ENCODE peak calls at places on chromosomes 12 and 14, in four cellular contexts. Q, V, H and L are unnamed samples.
A peak's percentile ranks its signal among the peaks of the same experiment; 100 is the strongest.

GRCh38 chr14:76077340-76077739 is 74.4 kb upstream of the GPATCH2L start:
- DNase-seq in Q (no peak), V (no peak), H (no peak), L (no peak)

GRCh38 chr12:51970904-51971646 is 19.6 kb downstream of the ACVR1B start:
- DNase-seq in Q (peak; percentile 61), V (peak; percentile 45), H (no peak), L (peak; percentile 46)

GRCh38 chr12:106642991-106643390 is 60.2 kb downstream of the RFX4 start:
- DNase-seq in Q (no peak), V (no peak), H (no peak), L (no peak)

GRCh38 chr12:11826607-11827006 is 177.1 kb downstream of the ETV6 start:
- DNase-seq in Q (no peak), V (no peak), H (no peak), L (no peak)

GRCh38 chr12:16449459-16449858 is 102.0 kb downstream of the MGST1 start:
- DNase-seq in Q (peak; percentile 7), V (no peak), H (no peak), L (no peak)

GRCh38 chr12:124667671-124668337 is 100.4 kb upstream of the NCOR2 start:
- DNase-seq in Q (no peak), V (peak; percentile 79), H (no peak), L (no peak)

GRCh38 chr12:50425859-50426258 is 25.2 kb downstream of the LARP4 start:
- DNase-seq in Q (peak; percentile 50), V (no peak), H (no peak), L (no peak)

GRCh38 chr12:121230538-121230907 is 20.6 kb downstream of the P2RX4 start:
- DNase-seq in Q (no peak), V (no peak), H (no peak), L (no peak)

GRCh38 chr14:92906823-92907222 is 16.1 kb upstream of the CHGA start:
- DNase-seq in Q (no peak), V (peak; percentile 36), H (no peak), L (no peak)

GRCh38 chr12:52014567-52015392 is 8.0 kb downstream of the TAMALIN start:
- DNase-seq in Q (no peak), V (no peak), H (no peak), L (no peak)

GRCh38 chr14:76917158-76917596 is 91.0 kb downstream of the LRRC74A start:
- DNase-seq in Q (peak; percentile 82), V (peak; percentile 80), H (peak; percentile 64), L (peak; percentile 73)

GRCh38 chr12:93780115-93780641 is 103.0 kb downstream of the CRADD start:
- DNase-seq in Q (no peak), V (no peak), H (no peak), L (no peak)

GRCh38 chr12:52007158-52007921 is 594 bp downstream of the TAMALIN start:
- DNase-seq in Q (peak; percentile 34), V (no peak), H (peak; percentile 48), L (no peak)

GRCh38 chr14:52268191-52269061 is 928 bp downstream of the PTGDR start:
- DNase-seq in Q (no peak), V (no peak), H (no peak), L (peak; percentile 14)

GRCh38 chr14:67577909-67578749 is 21.9 kb downstream of the PIGH start:
- DNase-seq in Q (no peak), V (no peak), H (peak; percentile 8), L (no peak)

GRCh38 chr12:100669922-100670321 is 96.4 kb downstream of the GAS2L3 start:
- DNase-seq in Q (no peak), V (no peak), H (no peak), L (no peak)

GRCh38 chr12:7142057-7142644 is 12.0 kb downstream of the CLSTN3 start:
- DNase-seq in Q (peak; percentile 80), V (peak; percentile 41), H (peak; percentile 76), L (peak; percentile 64)

GRCh38 chr14:68506645-68507405 is 286.0 kb downstream of the ZFP36L1 start:
- DNase-seq in Q (no peak), V (no peak), H (no peak), L (no peak)

GRCh38 chr14:59303216-59303615 is 114.7 kb downstream of the DAAM1 start:
- DNase-seq in Q (no peak), V (no peak), H (no peak), L (no peak)